ENCODE peak calls at places on chromosomes 5 and 9, in eight cellular contexts. A is BJ; Z is stimulated activated CD4-positive, alpha-beta T cell treated with anti-CD3 and anti-CD28 coated beads, Interleukin-2, amount 100 ng/mL, for 48 hours; U is Right ventricle myocardium superior; V is IMR-90; D is adrenal gland; B is AG10803; H is naive thymus-derived CD4-positive, alpha-beta T cell. Y is an unnamed sample.

GRCh38 chr5:9790276-9790675 is 160.1 kb upstream of the TAS2R1 start:
- DNase-seq in A (no peak), Z (no peak), U (no peak), V (no peak), D (no peak), B (peak), H (no peak), Y (no peak)

GRCh38 chr5:96177303-96177869 is 215.7 kb upstream of the ELL2 start:
- DNase-seq in A (peak), Z (no peak), U (no peak), V (peak), D (no peak), B (peak), H (no peak), Y (no peak)

GRCh38 chr5:59763545-59763944 is 130.0 kb downstream of the PDE4D start:
- DNase-seq in A (no peak), Z (no peak), U (no peak), V (no peak), D (no peak), B (no peak), H (no peak), Y (no peak)

GRCh38 chr5:370311-370958 is 48.9 kb downstream of the AHRR start:
- DNase-seq in A (no peak), Z (no peak), U (no peak), V (no peak), D (no peak), B (no peak), H (no peak), Y (no peak)

GRCh38 chr5:54754878-54755277 is 230.5 kb downstream of the ESM1 start:
- DNase-seq in A (no peak), Z (no peak), U (no peak), V (no peak), D (no peak), B (no peak), H (no peak), Y (no peak)

GRCh38 chr9:94894111-94894699 is 167.7 kb downstream of the AOPEP start:
- DNase-seq in A (no peak), Z (no peak), U (no peak), V (no peak), D (no peak), B (no peak), H (no peak), Y (no peak)

GRCh38 chr5:60143912-60144311 is 250.4 kb upstream of the PDE4D start:
- DNase-seq in A (no peak), Z (no peak), U (no peak), V (no peak), D (no peak), B (no peak), H (no peak), Y (no peak)

GRCh38 chr9:108322326-108323098 is 533.3 kb downstream of the ACTL7B start:
- DNase-seq in A (no peak), Z (no peak), U (no peak), V (no peak), D (no peak), B (no peak), H (no peak), Y (peak)

GRCh38 chr5:36177715-36178556 is 26.0 kb downstream of the SKP2 start:
- DNase-seq in A (no peak), Z (no peak), U (no peak), V (peak), D (no peak), B (peak), H (no peak), Y (peak)

GRCh38 chr5:132473608-132474007 is 17.0 kb downstream of the IRF1 start:
- DNase-seq in A (no peak), Z (no peak), U (no peak), V (no peak), D (no peak), B (no peak), H (no peak), Y (no peak)

GRCh38 chr5:2215059-2215458 is 332.3 kb upstream of the IRX4 start:
- DNase-seq in A (no peak), Z (no peak), U (no peak), V (no peak), D (no peak), B (no peak), H (no peak), Y (no peak)

GRCh38 chr9:121985792-121986494 is 107.2 kb downstream of the TTLL11 start:
- DNase-seq in A (no peak), Z (no peak), U (peak), V (no peak), D (no peak), B (peak), H (no peak), Y (no peak)

GRCh38 chr5:54637654-54638053 is 120.1 kb downstream of the SNX18 start:
- DNase-seq in A (no peak), Z (no peak), U (peak), V (peak), D (no peak), B (peak), H (no peak), Y (no peak)

GRCh38 chr5:156936972-156937371 is 26.1 kb downstream of the TIMD4 start:
- DNase-seq in A (no peak), Z (no peak), U (no peak), V (no peak), D (no peak), B (no peak), H (no peak), Y (no peak)

GRCh38 chr5:3033033-3033755 is 281.7 kb upstream of the IRX2 start:
- DNase-seq in A (no peak), Z (no peak), U (no peak), V (no peak), D (no peak), B (no peak), H (no peak), Y (peak)

GRCh38 chr9:112072721-112073553 is 102.2 kb downstream of the SUSD1 start:
- DNase-seq in A (no peak), Z (no peak), U (no peak), V (peak), D (no peak), B (peak), H (no peak), Y (no peak)

GRCh38 chr9:125956102-125956501 is 208.9 kb downstream of the PBX3 start:
- DNase-seq in A (no peak), Z (no peak), U (no peak), V (no peak), D (no peak), B (no peak), H (no peak), Y (no peak)

GRCh38 chr5:149938791-149939358 is 5.7 kb downstream of the PDE6A start:
- DNase-seq in A (peak), Z (no peak), U (no peak), V (peak), D (peak), B (peak), H (no peak), Y (no peak)

GRCh38 chr5:74685979-74686631 is 1.1 kb downstream of the HEXB start:
- DNase-seq in A (no peak), Z (no peak), U (no peak), V (peak), D (no peak), B (peak), H (peak), Y (no peak)

Y was measured in NCI-H345.